ENCODE peak calls at places on chromosomes 11 and 22, in five cellular contexts. C is endothelial cell, D is iris pigment epithelial cell, Q is anterior cingulate cortex, Y is RCC 7860. A is an unnamed sample.

GRCh38 chr11:75966546-75967287 is 151.7 kb downstream of the UVRAG start:
- DNase-seq in Y (no peak), Q (no peak), D (peak), C (no peak), A (no peak)

GRCh38 chr22:36258750-36259619 is 6.1 kb downstream of the APOL1 start:
- DNase-seq in Q (no peak), Y (no peak), D (peak), C (peak), A (no peak)

GRCh38 chr22:20660441-20661054 is 113.4 kb upstream of the SERPIND1 start:
- DNase-seq in C (no peak), Q (no peak), D (no peak), Y (no peak), A (no peak)

GRCh38 chr11:86955674-86956522 is 703 bp upstream of the FZD4 start:
- DNase-seq in Q (no peak), Y (peak), D (peak), C (peak), A (peak)

GRCh38 chr22:28810839-28811491 is 10.6 kb upstream of the XBP1 start:
- DNase-seq in Y (no peak), C (no peak), D (no peak), Q (no peak), A (no peak)

GRCh38 chr11:117807482-117808272 is 10.7 kb upstream of the DSCAML1 start:
- DNase-seq in Q (no peak), Y (peak), C (peak), D (peak), A (peak)

GRCh38 chr11:65260756-65261590 is 789 bp upstream of the POLA2 start:
- DNase-seq in Q (no peak), Y (no peak), C (no peak), D (no peak), A (no peak)

GRCh38 chr11:112051768-112052167 is 22.0 kb downstream of the PIH1D2 start:
- DNase-seq in D (no peak), Q (no peak), C (no peak), Y (no peak), A (no peak)

GRCh38 chr11:75925785-75926164 is 110.8 kb downstream of the UVRAG start:
- DNase-seq in C (no peak), Y (no peak), Q (no peak), D (peak), A (no peak)

GRCh38 chr11:112635338-112635737 is 325.9 kb upstream of the NCAM1 start:
- DNase-seq in C (no peak), Q (no peak), Y (no peak), D (no peak), A (no peak)

GRCh38 chr11:31830406-31830805 is 19.3 kb upstream of the PAX6 start:
- DNase-seq in D (no peak), Q (no peak), C (no peak), Y (no peak), A (no peak)

GRCh38 chr11:27910186-27910941 is 197.6 kb downstream of the KIF18A start:
- DNase-seq in C (no peak), D (peak), Y (peak), Q (no peak), A (no peak)

GRCh38 chr22:50303515-50303847 is 4.0 kb downstream of the PLXNB2 start:
- DNase-seq in C (no peak), D (no peak), Y (no peak), Q (no peak), A (no peak)

GRCh38 chr11:108618529-108618928 is 25.0 kb upstream of the EXPH5 start:
- DNase-seq in Y (no peak), D (no peak), Q (no peak), C (no peak), A (no peak)

GRCh38 chr11:1738380-1738779 is 12.0 kb downstream of the IFITM10 start:
- DNase-seq in Y (no peak), C (no peak), D (no peak), Q (no peak), A (no peak)

GRCh38 chr22:44175676-44176075 is 5.0 kb upstream of the PARVG start:
- DNase-seq in D (no peak), Y (no peak), Q (no peak), C (no peak), A (no peak)

GRCh38 chr11:63567044-63567840 is 4.1 kb upstream of the PLAAT2 start:
- DNase-seq in Y (peak), Q (no peak), D (peak), C (no peak), A (no peak)

GRCh38 chr22:49956418-49956770 is 4.2 kb upstream of the PIM3 start:
- DNase-seq in D (no peak), Y (no peak), Q (no peak), C (no peak), A (no peak)